ENCODE peak calls at places on chromosome 1, in four cellular contexts. One of them, this sample, is unnamed.

GRCh38 chr1:91790296-91790851 is 95.6 kb downstream of the TGFBR3 start:
- DNase-seq in psoas muscle: no peak
- DNase-seq in A673: no peak
- DNase-seq in heart right ventricle: no peak
- DNase-seq in this sample: no peak

GRCh38 chr1:23691499-23692307 is at the start of gene RPL11:
- DNase-seq in A673: peak; percentile 98
- DNase-seq in heart right ventricle: peak; percentile 95
- DNase-seq in psoas muscle: peak; percentile 90
- DNase-seq in this sample: peak; percentile 94

GRCh38 chr1:93907718-93908117 is 1.5 kb downstream of the GCLM start:
- DNase-seq in heart right ventricle: peak; percentile 21
- DNase-seq in psoas muscle: peak; percentile 21
- DNase-seq in A673: peak; percentile 45
- DNase-seq in this sample: no peak

GRCh38 chr1:26066160-26066559 is 1.3 kb downstream of the TRIM63 start:
- DNase-seq in psoas muscle: no peak
- DNase-seq in A673: no peak
- DNase-seq in heart right ventricle: no peak
- DNase-seq in this sample: no peak

GRCh38 chr1:212595229-212595628 is 13.3 kb upstream of the ATF3 start:
- DNase-seq in psoas muscle: no peak
- DNase-seq in A673: no peak
- DNase-seq in heart right ventricle: no peak
- DNase-seq in this sample: no peak

GRCh38 chr1:15110867-15111230 is 42.7 kb upstream of the TMEM51 start:
- DNase-seq in psoas muscle: no peak
- DNase-seq in heart right ventricle: no peak
- DNase-seq in A673: no peak
- DNase-seq in this sample: no peak

GRCh38 chr1:65717815-65718454 is 74.8 kb upstream of the PDE4B start:
- DNase-seq in psoas muscle: no peak
- DNase-seq in heart right ventricle: no peak
- DNase-seq in A673: peak; percentile 9
- DNase-seq in this sample: no peak

GRCh38 chr1:202063093-202063492 is 52.7 kb downstream of the ELF3 start:
- DNase-seq in A673: no peak
- DNase-seq in psoas muscle: no peak
- DNase-seq in heart right ventricle: no peak
- DNase-seq in this sample: no peak

GRCh38 chr1:166083887-166084286 is 82.9 kb downstream of the FAM78B start:
- DNase-seq in A673: no peak
- DNase-seq in psoas muscle: no peak
- DNase-seq in heart right ventricle: no peak
- DNase-seq in this sample: no peak

GRCh38 chr1:83583351-83584014 is 415.4 kb downstream of the TTLL7 start:
- DNase-seq in A673: peak; percentile 7
- DNase-seq in heart right ventricle: no peak
- DNase-seq in psoas muscle: no peak
- DNase-seq in this sample: no peak

GRCh38 chr1:199700551-199700950 is 327.0 kb upstream of the NR5A2 start:
- DNase-seq in heart right ventricle: no peak
- DNase-seq in A673: no peak
- DNase-seq in psoas muscle: no peak
- DNase-seq in this sample: no peak

GRCh38 chr1:153749408-153750005 is 21.7 kb downstream of the INTS3 start:
- DNase-seq in A673: peak; percentile 85
- DNase-seq in heart right ventricle: peak; percentile 86
- DNase-seq in psoas muscle: peak; percentile 86
- DNase-seq in this sample: peak; percentile 84

GRCh38 chr1:153745417-153745816 is 17.6 kb downstream of the INTS3 start:
- DNase-seq in psoas muscle: no peak
- DNase-seq in heart right ventricle: no peak
- DNase-seq in A673: peak; percentile 41
- DNase-seq in this sample: no peak

GRCh38 chr1:153748903-153749302 is 21.1 kb downstream of the INTS3 start:
- DNase-seq in heart right ventricle: no peak
- DNase-seq in A673: no peak
- DNase-seq in psoas muscle: no peak
- DNase-seq in this sample: no peak

GRCh38 chr1:153742411-153743142 is 14.7 kb downstream of the INTS3 start:
- DNase-seq in A673: no peak
- DNase-seq in heart right ventricle: no peak
- DNase-seq in psoas muscle: no peak
- DNase-seq in this sample: no peak

DNA sequence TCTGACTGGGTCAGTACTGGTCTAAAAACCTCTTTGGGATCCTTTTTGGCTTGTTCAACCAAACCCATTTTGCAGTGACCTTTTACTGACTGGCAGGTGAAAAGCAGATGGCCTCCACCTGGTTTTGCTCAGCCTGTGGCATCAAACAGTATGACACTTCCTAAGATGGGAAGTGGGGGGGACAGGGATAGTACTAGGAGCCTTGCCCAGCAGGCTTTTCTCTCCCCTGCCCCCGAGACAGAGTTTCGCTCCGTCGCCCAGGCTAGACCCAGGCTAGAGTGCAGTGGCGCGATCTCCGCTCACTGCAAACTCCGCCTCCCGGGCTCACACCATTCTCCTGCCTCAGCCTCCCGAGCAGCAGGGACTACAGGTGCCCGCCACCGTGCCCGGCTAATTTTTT is 18.3 kb downstream of the INTS3 start:
- DNase-seq in heart right ventricle: no peak
- DNase-seq in psoas muscle: no peak
- DNase-seq in A673: no peak
- DNase-seq in this sample: no peak
- H3K27ac ChIP-seq in heart right ventricle: no peak overlapping the region
- H3K27ac ChIP-seq in psoas muscle: no peak overlapping the region
- H3K27ac ChIP-seq in A673: no peak overlapping the region
- H3K27ac ChIP-seq in this sample: peak overlapping the region; percentile 32

GRCh38 chr1:11526071-11526895 is 47.3 kb downstream of the DISP3 start:
- DNase-seq in A673: no peak
- DNase-seq in heart right ventricle: no peak
- DNase-seq in psoas muscle: no peak
- DNase-seq in this sample: no peak
- H3K4me3 ChIP-seq in A673: no peak overlapping the region
- H3K4me3 ChIP-seq in heart right ventricle: no peak overlapping the region
- H3K4me3 ChIP-seq in psoas muscle: no peak overlapping the region
- H3K4me3 ChIP-seq in this sample: no peak overlapping the region

DNA sequence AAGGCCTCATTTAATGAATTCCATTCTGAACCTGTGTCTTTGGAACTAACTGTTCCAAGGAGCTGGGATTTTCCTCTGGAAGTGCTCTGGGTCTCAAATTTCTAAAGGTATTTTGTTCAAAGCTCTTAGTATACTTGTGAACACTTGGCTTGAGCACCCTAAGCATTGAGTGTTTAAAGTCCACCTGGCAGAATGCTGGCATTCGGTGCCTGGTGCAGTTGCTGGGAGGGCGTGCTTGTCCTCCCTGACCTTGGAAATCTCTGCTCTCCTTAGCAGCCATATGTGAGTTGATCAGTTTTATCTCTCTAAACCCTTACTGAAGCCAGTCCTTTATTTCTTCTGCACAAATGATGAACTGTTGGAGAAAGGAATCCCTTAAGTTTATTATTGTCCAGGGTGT is 3.0 kb downstream of the MTARC2 start:
- DNase-seq in heart right ventricle: no peak
- DNase-seq in A673: no peak
- DNase-seq in psoas muscle: no peak
- DNase-seq in this sample: peak; percentile 58
- H3K27ac ChIP-seq in heart right ventricle: peak overlapping the region; percentile 95
- H3K27ac ChIP-seq in A673: no peak overlapping the region
- H3K27ac ChIP-seq in psoas muscle: peak overlapping the region; percentile 42
- H3K27ac ChIP-seq in this sample: no peak overlapping the region

GRCh38 chr1:182615468-182616129 is 11.4 kb upstream of the RGS16 start:
- DNase-seq in heart right ventricle: peak; percentile 51
- DNase-seq in psoas muscle: peak; percentile 70
- DNase-seq in A673: peak; percentile 92
- DNase-seq in this sample: no peak
- H3K4me3 ChIP-seq in heart right ventricle: peak overlapping the region; percentile 16
- H3K4me3 ChIP-seq in psoas muscle: peak overlapping the region; percentile 58
- H3K4me3 ChIP-seq in A673: peak overlapping the region; percentile 50
- H3K4me3 ChIP-seq in this sample: no peak overlapping the region

GRCh38 chr1:154419620-154420020 is 14.5 kb downstream of the IL6R start:
- DNase-seq in A673: no peak
- DNase-seq in heart right ventricle: peak; percentile 87
- DNase-seq in psoas muscle: peak; percentile 88
- DNase-seq in this sample: peak; percentile 83
- H3K27ac ChIP-seq in A673: no peak overlapping the region
- H3K27ac ChIP-seq in heart right ventricle: peak overlapping the region; percentile 88
- H3K27ac ChIP-seq in psoas muscle: peak overlapping the region; percentile 98
- H3K27ac ChIP-seq in this sample: peak overlapping the region; percentile 89

DNA sequence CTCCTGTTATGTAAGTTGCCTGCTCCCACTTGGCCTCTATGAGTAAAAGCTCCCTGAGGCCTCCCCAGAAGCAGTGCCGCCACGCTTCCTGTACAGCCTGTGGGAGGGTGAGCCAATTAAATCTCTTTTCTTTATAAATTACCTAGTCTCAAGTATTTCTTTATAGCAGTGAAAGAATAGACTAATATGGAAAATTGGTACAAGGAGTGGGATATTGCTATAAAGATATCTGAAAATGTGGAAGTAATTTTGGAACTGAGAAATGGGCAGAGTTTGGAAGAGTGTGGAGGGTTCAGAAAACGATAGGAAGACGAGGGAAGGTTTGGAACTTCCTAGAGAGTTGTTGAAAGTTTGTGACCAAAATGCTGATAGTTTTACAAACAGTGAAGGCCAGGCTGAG is 572.3 kb downstream of the MATN1 start:
- DNase-seq in A673: no peak
- DNase-seq in heart right ventricle: no peak
- DNase-seq in psoas muscle: no peak
- DNase-seq in this sample: no peak
- H3K4me3 ChIP-seq in A673: no peak overlapping the region
- H3K4me3 ChIP-seq in heart right ventricle: no peak overlapping the region
- H3K4me3 ChIP-seq in psoas muscle: no peak overlapping the region
- H3K4me3 ChIP-seq in this sample: no peak overlapping the region

DNA sequence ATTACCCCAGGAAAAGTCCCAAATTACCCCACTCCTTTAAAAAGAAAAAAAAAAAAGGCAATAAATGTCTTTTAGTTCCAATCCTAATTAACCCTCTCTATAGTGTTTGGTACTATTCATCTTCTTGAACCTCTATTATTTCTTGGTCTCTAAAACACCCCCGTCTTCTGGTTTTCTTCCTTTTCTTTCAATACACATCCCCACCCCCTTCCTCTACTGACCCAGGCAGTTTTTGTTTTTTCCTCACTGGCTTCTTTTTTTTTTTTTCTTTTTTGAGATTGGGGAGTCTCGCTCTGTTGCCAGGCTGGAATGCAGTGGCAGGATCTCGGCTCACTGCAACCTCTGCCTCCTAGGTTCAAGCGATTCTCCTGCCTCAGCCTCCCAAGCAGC is 26.1 kb downstream of the EGLN1 start:
- DNase-seq in heart right ventricle: no peak
- DNase-seq in psoas muscle: no peak
- DNase-seq in A673: no peak
- DNase-seq in this sample: no peak
- H3K27ac ChIP-seq in heart right ventricle: peak overlapping the region; percentile 80
- H3K27ac ChIP-seq in psoas muscle: peak overlapping the region; percentile 75
- H3K27ac ChIP-seq in A673: peak overlapping the region; percentile 75
- H3K27ac ChIP-seq in this sample: peak overlapping the region; percentile 81

GRCh38 chr1:107804746-107805145 is 160.2 kb downstream of the VAV3 start:
- DNase-seq in heart right ventricle: no peak
- DNase-seq in psoas muscle: no peak
- DNase-seq in A673: no peak
- DNase-seq in this sample: no peak
- H3K4me3 ChIP-seq in heart right ventricle: no peak overlapping the region
- H3K4me3 ChIP-seq in psoas muscle: no peak overlapping the region
- H3K4me3 ChIP-seq in A673: no peak overlapping the region
- H3K4me3 ChIP-seq in this sample: no peak overlapping the region

This sample was measured in lung.